ENCODE peak calls at places on chromosome 22, in ten cellular contexts. One of them, this sample, is unnamed.

GRCh38 chr22:41517172-41518047 is 26.9 kb downstream of the POLR3H start:
- DNase-seq in H54: peak
- DNase-seq in cardiac muscle cell: peak
- DNase-seq in nucleus accumbens: peak
- DNase-seq in effector CD4-positive, alpha-beta T cell: no peak
- DNase-seq in testis: peak
- DNase-seq in NCI-H187: no peak
- DNase-seq in B cell: peak
- DNase-seq in iPS-NIHi11: peak
- DNase-seq in tibial nerve: peak
- DNase-seq in this sample: no peak

GRCh38 chr22:36465232-36466021 is 16.0 kb downstream of the TXN2 start:
- DNase-seq in nucleus accumbens: peak
- DNase-seq in tibial nerve: no peak
- DNase-seq in effector CD4-positive, alpha-beta T cell: no peak
- DNase-seq in H54: peak
- DNase-seq in testis: peak
- DNase-seq in NCI-H187: no peak
- DNase-seq in cardiac muscle cell: no peak
- DNase-seq in B cell: no peak
- DNase-seq in iPS-NIHi11: no peak
- DNase-seq in this sample: no peak

GRCh38 chr22:47808886-47809620 is 1046.6 kb downstream of the TBC1D22A start:
- DNase-seq in cardiac muscle cell: no peak
- DNase-seq in H54: no peak
- DNase-seq in NCI-H187: no peak
- DNase-seq in iPS-NIHi11: no peak
- DNase-seq in B cell: no peak
- DNase-seq in testis: no peak
- DNase-seq in effector CD4-positive, alpha-beta T cell: no peak
- DNase-seq in tibial nerve: no peak
- DNase-seq in nucleus accumbens: no peak
- DNase-seq in this sample: no peak

GRCh38 chr22:29315286-29316195 is at the start of gene RASL10A:
- DNase-seq in testis: no peak
- DNase-seq in effector CD4-positive, alpha-beta T cell: no peak
- DNase-seq in B cell: peak
- DNase-seq in nucleus accumbens: peak
- DNase-seq in cardiac muscle cell: peak
- DNase-seq in tibial nerve: no peak
- DNase-seq in iPS-NIHi11: peak
- DNase-seq in H54: no peak
- DNase-seq in NCI-H187: no peak
- DNase-seq in this sample: no peak

GRCh38 chr22:43159484-43160178 is 8.3 kb downstream of the TSPO start:
- DNase-seq in H54: no peak
- DNase-seq in NCI-H187: no peak
- DNase-seq in cardiac muscle cell: no peak
- DNase-seq in iPS-NIHi11: peak
- DNase-seq in nucleus accumbens: no peak
- DNase-seq in B cell: no peak
- DNase-seq in testis: no peak
- DNase-seq in tibial nerve: no peak
- DNase-seq in effector CD4-positive, alpha-beta T cell: no peak
- DNase-seq in this sample: no peak

GRCh38 chr22:49373801-49374226 is 453.9 kb downstream of the BRD1 start:
- DNase-seq in tibial nerve: no peak
- DNase-seq in testis: no peak
- DNase-seq in nucleus accumbens: no peak
- DNase-seq in cardiac muscle cell: no peak
- DNase-seq in NCI-H187: no peak
- DNase-seq in effector CD4-positive, alpha-beta T cell: no peak
- DNase-seq in iPS-NIHi11: no peak
- DNase-seq in H54: no peak
- DNase-seq in B cell: no peak
- DNase-seq in this sample: no peak

GRCh38 chr22:39457546-39458442 is 982 bp downstream of the MGAT3 start:
- DNase-seq in testis: peak
- DNase-seq in iPS-NIHi11: peak
- DNase-seq in effector CD4-positive, alpha-beta T cell: no peak
- DNase-seq in cardiac muscle cell: peak
- DNase-seq in B cell: peak
- DNase-seq in H54: no peak
- DNase-seq in NCI-H187: no peak
- DNase-seq in nucleus accumbens: peak
- DNase-seq in tibial nerve: no peak
- DNase-seq in this sample: no peak

GRCh38 chr22:42190274-42190673 is 59.7 kb upstream of the CYP2D6 start:
- DNase-seq in nucleus accumbens: no peak
- DNase-seq in tibial nerve: no peak
- DNase-seq in H54: no peak
- DNase-seq in NCI-H187: no peak
- DNase-seq in effector CD4-positive, alpha-beta T cell: no peak
- DNase-seq in iPS-NIHi11: no peak
- DNase-seq in cardiac muscle cell: no peak
- DNase-seq in B cell: no peak
- DNase-seq in testis: no peak
- DNase-seq in this sample: no peak

GRCh38 chr22:46732041-46732379 is 6.0 kb downstream of the CERK start:
- DNase-seq in tibial nerve: no peak
- DNase-seq in effector CD4-positive, alpha-beta T cell: no peak
- DNase-seq in nucleus accumbens: no peak
- DNase-seq in testis: no peak
- DNase-seq in H54: no peak
- DNase-seq in iPS-NIHi11: no peak
- DNase-seq in NCI-H187: no peak
- DNase-seq in cardiac muscle cell: no peak
- DNase-seq in B cell: no peak
- DNase-seq in this sample: no peak

GRCh38 chr22:38455530-38456271 is 702 bp upstream of the KCNJ4 start:
- DNase-seq in B cell: peak
- DNase-seq in tibial nerve: no peak
- DNase-seq in H54: no peak
- DNase-seq in effector CD4-positive, alpha-beta T cell: no peak
- DNase-seq in nucleus accumbens: peak
- DNase-seq in testis: peak
- DNase-seq in cardiac muscle cell: peak
- DNase-seq in NCI-H187: no peak
- DNase-seq in iPS-NIHi11: peak
- DNase-seq in this sample: no peak

This sample was measured in activated T-helper 1 cell treated with Interleukin-2 at 50 U/mL for 16 hours.